ENCODE peak calls at places on chromosome 7, in nine cellular contexts. One of them, this sample, is unnamed. For H3K4me1, the result is how much of the 10 kb centered on the place peaks cover.

GRCh38 chr7:141652691-141653090 is 49.3 kb downstream of the DENND11 start:
- DNase-seq in transverse colon: no peak
- DNase-seq in stomach: no peak
- DNase-seq in GM12878: no peak
- DNase-seq in endothelial cell of umbilical vein: no peak
- DNase-seq in esophagus muscularis mucosa: no peak
- DNase-seq in breast epithelium: no peak
- DNase-seq in SK-N-SH: no peak
- DNase-seq in HCT116: no peak
- DNase-seq in this sample: no peak

GRCh38 chr7:45088821-45089313 is at the start of gene NACAD:
- DNase-seq in transverse colon: peak
- DNase-seq in stomach: peak
- DNase-seq in GM12878: no peak
- DNase-seq in endothelial cell of umbilical vein: peak
- DNase-seq in esophagus muscularis mucosa: no peak
- DNase-seq in breast epithelium: no peak
- DNase-seq in SK-N-SH: peak
- DNase-seq in HCT116: no peak
- DNase-seq in this sample: peak

GRCh38 chr7:50793115-50793946 is 10.6 kb upstream of the GRB10 start:
- DNase-seq in transverse colon: peak
- DNase-seq in stomach: peak
- DNase-seq in GM12878: no peak
- DNase-seq in endothelial cell of umbilical vein: peak
- DNase-seq in esophagus muscularis mucosa: no peak
- DNase-seq in breast epithelium: no peak
- DNase-seq in SK-N-SH: peak
- DNase-seq in HCT116: no peak
- DNase-seq in this sample: peak

GRCh38 chr7:158284121-158284520 is 303.5 kb downstream of the PTPRN2 start:
- DNase-seq in transverse colon: no peak
- DNase-seq in stomach: peak
- DNase-seq in GM12878: no peak
- DNase-seq in endothelial cell of umbilical vein: no peak
- DNase-seq in esophagus muscularis mucosa: no peak
- DNase-seq in breast epithelium: peak
- DNase-seq in SK-N-SH: no peak
- DNase-seq in HCT116: no peak
- DNase-seq in this sample: peak

GRCh38 chr7:50614721-50615518 is 49.7 kb upstream of the DDC start:
- DNase-seq in transverse colon: peak
- DNase-seq in stomach: no peak
- DNase-seq in GM12878: no peak
- DNase-seq in endothelial cell of umbilical vein: no peak
- DNase-seq in esophagus muscularis mucosa: peak
- DNase-seq in breast epithelium: no peak
- DNase-seq in SK-N-SH: no peak
- DNase-seq in HCT116: no peak
- DNase-seq in this sample: no peak

GRCh38 chr7:99707096-99707495 is 27.3 kb upstream of the CYP3A5 start:
- DNase-seq in transverse colon: no peak
- DNase-seq in stomach: no peak
- DNase-seq in GM12878: no peak
- DNase-seq in endothelial cell of umbilical vein: no peak
- DNase-seq in esophagus muscularis mucosa: no peak
- DNase-seq in breast epithelium: no peak
- DNase-seq in SK-N-SH: no peak
- DNase-seq in HCT116: no peak
- DNase-seq in this sample: no peak

GRCh38 chr7:140645166-140645565 is 4.6 kb upstream of the DENND2A start:
- DNase-seq in transverse colon: no peak
- DNase-seq in stomach: no peak
- DNase-seq in GM12878: no peak
- DNase-seq in endothelial cell of umbilical vein: no peak
- DNase-seq in esophagus muscularis mucosa: no peak
- DNase-seq in breast epithelium: no peak
- DNase-seq in SK-N-SH: peak
- DNase-seq in HCT116: no peak
- DNase-seq in this sample: peak

GRCh38 chr7:87000344-87000743 is 59.1 kb downstream of the ELAPOR2 start:
- DNase-seq in transverse colon: no peak
- DNase-seq in stomach: no peak
- DNase-seq in GM12878: no peak
- DNase-seq in endothelial cell of umbilical vein: no peak
- DNase-seq in esophagus muscularis mucosa: no peak
- DNase-seq in breast epithelium: no peak
- DNase-seq in SK-N-SH: no peak
- DNase-seq in HCT116: no peak
- DNase-seq in this sample: no peak

GRCh38 chr7:128135275-128136214 is 104.3 kb upstream of the LRRC4 start:
- DNase-seq in transverse colon: peak
- DNase-seq in stomach: peak
- DNase-seq in GM12878: no peak
- DNase-seq in endothelial cell of umbilical vein: peak
- DNase-seq in esophagus muscularis mucosa: peak
- DNase-seq in breast epithelium: no peak
- DNase-seq in SK-N-SH: peak
- DNase-seq in HCT116: peak
- DNase-seq in this sample: peak

GRCh38 chr7:142478479-142479220 is 220.8 kb upstream of the PRSS58 start:
- DNase-seq in transverse colon: peak
- DNase-seq in stomach: no peak
- DNase-seq in GM12878: no peak
- DNase-seq in endothelial cell of umbilical vein: peak
- DNase-seq in esophagus muscularis mucosa: no peak
- DNase-seq in breast epithelium: no peak
- DNase-seq in SK-N-SH: peak
- DNase-seq in HCT116: peak
- DNase-seq in this sample: no peak

GRCh38 chr7:879706-880105 is 3.4 kb downstream of the GET4 start:
- DNase-seq in transverse colon: no peak
- DNase-seq in stomach: no peak
- DNase-seq in GM12878: no peak
- DNase-seq in endothelial cell of umbilical vein: no peak
- DNase-seq in esophagus muscularis mucosa: no peak
- DNase-seq in breast epithelium: no peak
- DNase-seq in SK-N-SH: no peak
- DNase-seq in HCT116: no peak
- DNase-seq in this sample: no peak

GRCh38 chr7:4136501-4137110 is 545.5 kb upstream of the FOXK1 start:
- DNase-seq in transverse colon: no peak
- DNase-seq in stomach: no peak
- DNase-seq in GM12878: no peak
- DNase-seq in endothelial cell of umbilical vein: no peak
- DNase-seq in esophagus muscularis mucosa: no peak
- DNase-seq in breast epithelium: no peak
- DNase-seq in SK-N-SH: peak
- DNase-seq in HCT116: no peak
- DNase-seq in this sample: peak

GRCh38 chr7:50197547-50197946 is 104.5 kb upstream of the ZPBP start:
- DNase-seq in transverse colon: no peak
- DNase-seq in stomach: no peak
- DNase-seq in GM12878: peak
- DNase-seq in endothelial cell of umbilical vein: no peak
- DNase-seq in esophagus muscularis mucosa: no peak
- DNase-seq in breast epithelium: no peak
- DNase-seq in SK-N-SH: no peak
- DNase-seq in HCT116: peak
- DNase-seq in this sample: no peak

GRCh38 chr7:155338632-155339320 is 41.1 kb downstream of the INSIG1 start:
- DNase-seq in transverse colon: no peak
- DNase-seq in stomach: no peak
- DNase-seq in GM12878: no peak
- DNase-seq in endothelial cell of umbilical vein: no peak
- DNase-seq in esophagus muscularis mucosa: no peak
- DNase-seq in breast epithelium: no peak
- DNase-seq in SK-N-SH: no peak
- DNase-seq in HCT116: no peak
- DNase-seq in this sample: no peak

GRCh38 chr7:14687777-14688176 is 214.8 kb downstream of the DGKB start:
- DNase-seq in transverse colon: no peak
- DNase-seq in stomach: no peak
- DNase-seq in GM12878: no peak
- DNase-seq in endothelial cell of umbilical vein: peak
- DNase-seq in esophagus muscularis mucosa: no peak
- DNase-seq in breast epithelium: no peak
- DNase-seq in SK-N-SH: peak
- DNase-seq in HCT116: no peak
- DNase-seq in this sample: no peak

DNA sequence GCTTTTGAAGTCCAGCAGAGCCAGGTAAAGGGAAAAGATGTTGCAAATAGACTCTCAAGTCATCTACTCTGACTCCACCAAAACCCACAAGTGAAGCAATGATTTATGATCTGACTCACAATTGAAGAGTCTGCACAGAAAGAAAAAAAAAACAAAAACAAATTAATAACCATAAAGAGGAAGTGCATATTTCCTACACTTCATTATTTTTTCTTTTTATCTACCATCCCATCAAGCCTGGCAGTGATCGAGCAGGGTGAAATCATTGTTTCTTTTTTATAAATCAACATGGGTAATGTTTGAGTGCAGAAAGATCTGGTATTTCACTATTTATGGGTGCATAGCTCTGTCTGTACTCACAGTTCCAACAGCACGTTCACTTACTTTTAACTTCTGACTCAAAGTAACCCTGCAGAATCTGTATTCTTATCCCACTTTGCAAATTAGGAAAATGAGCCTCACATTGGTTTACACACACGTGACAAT is 829.0 kb downstream of the TNS3 start:
- DNase-seq in transverse colon: no peak
- DNase-seq in stomach: no peak
- DNase-seq in GM12878: no peak
- DNase-seq in endothelial cell of umbilical vein: peak
- DNase-seq in esophagus muscularis mucosa: no peak
- DNase-seq in breast epithelium: no peak
- DNase-seq in SK-N-SH: no peak
- DNase-seq in HCT116: peak
- DNase-seq in this sample: no peak
- TF ChIP-seq POLR2AphosphoS5 in transverse colon: no peak
- TF ChIP-seq POLR2AphosphoS5 in stomach: no peak
- TF ChIP-seq POLR2AphosphoS5 in GM12878: no peak
- TF ChIP-seq POLR2AphosphoS5 in endothelial cell of umbilical vein: peak
- TF ChIP-seq POLR2AphosphoS5 in esophagus muscularis mucosa: no peak
- TF ChIP-seq POLR2AphosphoS5 in breast epithelium: no peak
- TF ChIP-seq POLR2AphosphoS5 in SK-N-SH: peak
- TF ChIP-seq POLR2AphosphoS5 in HCT116: no peak
- TF ChIP-seq POLR2AphosphoS5 in this sample: no peak

DNA sequence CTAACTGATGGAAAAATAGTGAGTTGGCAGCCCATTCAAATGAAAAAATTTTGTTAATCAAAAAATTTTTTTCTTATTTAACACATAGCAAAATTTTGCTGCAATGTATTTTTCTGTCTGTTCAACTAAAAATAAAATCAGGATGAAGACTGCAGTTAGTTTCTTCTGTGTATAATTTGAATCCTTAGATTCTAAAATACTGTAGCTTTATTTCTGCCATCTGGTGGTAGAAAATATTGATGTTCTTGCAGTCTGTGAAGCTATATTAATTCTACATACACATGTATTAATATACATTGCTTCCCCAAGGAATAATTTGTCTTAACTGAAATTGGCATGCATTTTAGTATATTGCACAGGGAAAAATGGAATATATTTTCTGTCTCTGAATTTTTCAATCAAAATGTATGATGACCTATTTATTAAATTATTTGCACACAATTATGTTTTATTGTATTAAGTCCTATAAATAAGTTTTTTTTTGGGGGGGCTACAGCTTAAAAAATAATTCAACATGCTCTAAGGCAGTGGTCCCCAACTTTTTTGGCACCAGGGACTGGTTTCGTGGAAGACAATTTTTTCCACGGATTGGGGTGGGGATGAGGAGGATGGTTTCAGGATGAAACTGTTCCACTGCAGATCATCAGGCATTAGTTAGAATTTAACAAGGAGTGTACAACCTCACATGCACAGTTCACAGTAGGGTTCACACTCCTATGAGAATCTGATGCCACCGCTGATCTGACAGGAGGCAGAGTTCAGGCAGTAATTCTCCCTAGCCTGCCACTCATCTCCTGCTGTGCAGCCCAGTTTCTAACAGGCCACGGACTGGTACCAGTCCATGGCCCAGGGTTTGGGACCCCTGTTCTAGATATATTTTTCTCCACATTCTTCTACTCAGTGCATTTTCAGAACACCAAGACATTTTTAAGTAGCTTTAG is 119.4 kb downstream of the GNAT3 start:
- DNase-seq in transverse colon: no peak
- DNase-seq in stomach: no peak
- DNase-seq in GM12878: no peak
- DNase-seq in endothelial cell of umbilical vein: peak
- DNase-seq in esophagus muscularis mucosa: no peak
- DNase-seq in breast epithelium: no peak
- DNase-seq in SK-N-SH: peak
- DNase-seq in HCT116: peak
- DNase-seq in this sample: no peak
- H3K4me1 ChIP-seq in transverse colon: under half
- H3K4me1 ChIP-seq in stomach: under half
- H3K4me1 ChIP-seq in GM12878: under half
- H3K4me1 ChIP-seq in endothelial cell of umbilical vein: under half
- H3K4me1 ChIP-seq in esophagus muscularis mucosa: under half
- H3K4me1 ChIP-seq in breast epithelium: under half
- H3K4me1 ChIP-seq in SK-N-SH: under half
- H3K4me1 ChIP-seq in HCT116: under half
- H3K4me1 ChIP-seq in this sample: under half

DNA sequence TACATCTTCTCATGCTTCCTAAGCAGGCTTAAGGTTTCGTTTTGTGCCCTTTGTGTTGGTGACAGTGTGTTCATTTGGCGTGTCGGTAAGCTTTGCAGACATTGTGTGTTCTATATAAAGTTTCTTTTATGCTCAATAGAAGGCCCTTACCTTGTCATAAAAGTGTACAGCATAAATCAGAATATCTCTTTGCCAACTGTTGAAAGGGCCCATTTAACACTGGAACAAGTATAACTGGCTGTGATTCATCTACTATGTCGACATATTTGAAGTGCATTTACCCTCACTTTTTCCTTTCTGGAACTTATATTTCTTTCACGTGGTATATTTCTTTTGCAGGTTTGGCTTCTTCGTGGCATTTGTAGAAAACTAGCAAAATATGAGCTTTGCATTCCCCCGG is 32.7 kb downstream of the EEPD1 start:
- DNase-seq in transverse colon: no peak
- DNase-seq in stomach: no peak
- DNase-seq in GM12878: no peak
- DNase-seq in endothelial cell of umbilical vein: no peak
- DNase-seq in esophagus muscularis mucosa: no peak
- DNase-seq in breast epithelium: no peak
- DNase-seq in SK-N-SH: no peak
- DNase-seq in HCT116: no peak
- DNase-seq in this sample: no peak
- TF ChIP-seq POLR2AphosphoS5 in transverse colon: no peak
- TF ChIP-seq POLR2AphosphoS5 in stomach: no peak
- TF ChIP-seq POLR2AphosphoS5 in GM12878: no peak
- TF ChIP-seq POLR2AphosphoS5 in endothelial cell of umbilical vein: no peak
- TF ChIP-seq POLR2AphosphoS5 in esophagus muscularis mucosa: no peak
- TF ChIP-seq POLR2AphosphoS5 in breast epithelium: no peak
- TF ChIP-seq POLR2AphosphoS5 in SK-N-SH: no peak
- TF ChIP-seq POLR2AphosphoS5 in HCT116: no peak
- TF ChIP-seq POLR2AphosphoS5 in this sample: no peak

DNA sequence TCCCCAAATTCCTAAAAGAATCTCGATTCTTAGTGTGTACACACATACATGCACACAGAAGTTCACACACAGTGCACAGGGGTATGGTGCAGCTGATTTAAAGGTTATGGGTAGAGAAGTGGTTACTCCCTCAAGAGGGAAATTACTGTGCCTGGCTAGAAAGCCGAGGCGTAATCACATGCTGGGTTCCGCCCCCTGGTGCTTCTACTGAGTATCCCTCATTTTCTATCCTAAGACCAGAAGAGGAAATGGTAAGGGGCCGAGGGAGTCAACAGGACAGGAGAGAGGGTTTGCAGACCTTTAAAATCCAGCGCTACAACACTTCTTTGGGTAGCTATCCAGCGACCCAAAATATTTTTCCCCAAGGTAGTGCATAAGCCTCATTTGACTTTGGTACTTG is 147.3 kb upstream of the TMEM196 start:
- DNase-seq in transverse colon: no peak
- DNase-seq in stomach: no peak
- DNase-seq in GM12878: no peak
- DNase-seq in endothelial cell of umbilical vein: no peak
- DNase-seq in esophagus muscularis mucosa: no peak
- DNase-seq in breast epithelium: no peak
- DNase-seq in SK-N-SH: no peak
- DNase-seq in HCT116: no peak
- DNase-seq in this sample: no peak
- H3K4me1 ChIP-seq in transverse colon: under half
- H3K4me1 ChIP-seq in stomach: under half
- H3K4me1 ChIP-seq in GM12878: under half
- H3K4me1 ChIP-seq in endothelial cell of umbilical vein: under half
- H3K4me1 ChIP-seq in esophagus muscularis mucosa: under half
- H3K4me1 ChIP-seq in breast epithelium: under half
- H3K4me1 ChIP-seq in SK-N-SH: under half
- H3K4me1 ChIP-seq in HCT116: under half
- H3K4me1 ChIP-seq in this sample: under half